ENCODE peak calls at places on chromosomes 11 and 22, in six cellular contexts. V is uterus, W is right lobe of liver, A is IMR-90, O is HCT116, T is ovary. C is an unnamed sample.

GRCh38 chr22:44671742-44672141 is 30.3 kb upstream of the PRR5 start:
- DNase-seq in V (no peak), W (no peak), A (peak), O (no peak), T (no peak), C (no peak)

GRCh38 chr11:28581286-28582242 is 473.4 kb downstream of the METTL15 start:
- DNase-seq in V (no peak), W (no peak), A (peak), O (no peak), T (no peak), C (no peak)

GRCh38 chr22:29031236-29031982 is 30.2 kb downstream of the C22orf31 start:
- DNase-seq in V (peak), W (peak), A (peak), O (peak), T (peak), C (peak)

GRCh38 chr11:20594274-20595061 is 4.9 kb upstream of the SLC6A5 start:
- DNase-seq in V (no peak), W (no peak), A (no peak), O (no peak), T (no peak), C (no peak)

GRCh38 chr11:46105134-46105628 is 16.1 kb downstream of the PHF21A start:
- DNase-seq in V (no peak), W (no peak), A (no peak), O (no peak), T (no peak), C (no peak)

GRCh38 chr11:81700061-81700460 is 1033.6 kb downstream of the FAM181B start:
- DNase-seq in V (no peak), W (no peak), A (no peak), O (no peak), T (no peak), C (no peak)

GRCh38 chr22:50673231-50674126 is 856 bp downstream of the SHANK3 start:
- DNase-seq in V (no peak), W (no peak), A (no peak), O (no peak), T (no peak), C (no peak)

GRCh38 chr11:75078233-75078632 is 18.4 kb downstream of the OR2AT4 start:
- DNase-seq in V (no peak), W (no peak), A (peak), O (peak), T (no peak), C (no peak)

GRCh38 chr11:118437046-118437735 is 899 bp downstream of the KMT2A start:
- DNase-seq in V (peak), W (peak), A (peak), O (no peak), T (peak), C (peak)

GRCh38 chr11:57210731-57211335 is 26.2 kb downstream of the APLNR start:
- DNase-seq in V (peak), W (peak), A (no peak), O (no peak), T (no peak), C (no peak)

GRCh38 chr11:31089117-31089516 is 280.4 kb downstream of the DCDC1 start:
- DNase-seq in V (no peak), W (no peak), A (no peak), O (no peak), T (no peak), C (no peak)

GRCh38 chr11:45665206-45665932 is at the start of gene CHST1:
- DNase-seq in V (peak), W (peak), A (no peak), O (no peak), T (peak), C (peak)

GRCh38 chr11:103811870-103812509 is 224.4 kb upstream of the DDI1 start:
- DNase-seq in V (no peak), W (no peak), A (no peak), O (no peak), T (no peak), C (no peak)

GRCh38 chr11:24298126-24298525 is 198.7 kb upstream of the LUZP2 start:
- DNase-seq in V (no peak), W (no peak), A (peak), O (no peak), T (no peak), C (no peak)

GRCh38 chr11:117870176-117870952 is 6.1 kb downstream of the FXYD6 start:
- DNase-seq in V (no peak), W (no peak), A (no peak), O (no peak), T (no peak), C (peak)

GRCh38 chr11:115930886-115931537 is 426.8 kb upstream of the CADM1 start:
- DNase-seq in V (no peak), W (no peak), A (no peak), O (no peak), T (no peak), C (no peak)

GRCh38 chr22:49613108-49613507 is 214.6 kb downstream of the BRD1 start:
- DNase-seq in V (no peak), W (no peak), A (no peak), O (no peak), T (no peak), C (no peak)

GRCh38 chr11:11620251-11620965 is 1.4 kb downstream of the GALNT18 start:
- DNase-seq in V (peak), W (peak), A (peak), O (peak), T (peak), C (peak)

GRCh38 chr11:23732026-23732425 is 764.8 kb upstream of the LUZP2 start:
- DNase-seq in V (no peak), W (no peak), A (peak), O (no peak), T (no peak), C (no peak)

GRCh38 chr11:92380882-92381281 is 156.3 kb downstream of the FAT3 start:
- DNase-seq in V (no peak), W (no peak), A (peak), O (no peak), T (no peak), C (no peak)

GRCh38 chr22:24986816-24987215 is 34.3 kb downstream of the KIAA1671 start:
- DNase-seq in V (no peak), W (no peak), A (no peak), O (no peak), T (no peak), C (no peak)

GRCh38 chr22:18024956-18025720 is 777 bp upstream of the MICAL3 start:
- DNase-seq in V (no peak), W (no peak), A (no peak), O (no peak), T (no peak), C (peak)

GRCh38 chr22:18022851-18023250 is 1.5 kb downstream of the MICAL3 start:
- DNase-seq in V (no peak), W (no peak), A (no peak), O (no peak), T (no peak), C (no peak)

GRCh38 chr22:18021431-18021830 is 2.9 kb downstream of the MICAL3 start:
- DNase-seq in V (no peak), W (no peak), A (no peak), O (no peak), T (no peak), C (no peak)

GRCh38 chr22:18024276-18024939 is at the start of gene MICAL3:
- DNase-seq in V (peak), W (peak), A (peak), O (peak), T (peak), C (peak)

DNA sequence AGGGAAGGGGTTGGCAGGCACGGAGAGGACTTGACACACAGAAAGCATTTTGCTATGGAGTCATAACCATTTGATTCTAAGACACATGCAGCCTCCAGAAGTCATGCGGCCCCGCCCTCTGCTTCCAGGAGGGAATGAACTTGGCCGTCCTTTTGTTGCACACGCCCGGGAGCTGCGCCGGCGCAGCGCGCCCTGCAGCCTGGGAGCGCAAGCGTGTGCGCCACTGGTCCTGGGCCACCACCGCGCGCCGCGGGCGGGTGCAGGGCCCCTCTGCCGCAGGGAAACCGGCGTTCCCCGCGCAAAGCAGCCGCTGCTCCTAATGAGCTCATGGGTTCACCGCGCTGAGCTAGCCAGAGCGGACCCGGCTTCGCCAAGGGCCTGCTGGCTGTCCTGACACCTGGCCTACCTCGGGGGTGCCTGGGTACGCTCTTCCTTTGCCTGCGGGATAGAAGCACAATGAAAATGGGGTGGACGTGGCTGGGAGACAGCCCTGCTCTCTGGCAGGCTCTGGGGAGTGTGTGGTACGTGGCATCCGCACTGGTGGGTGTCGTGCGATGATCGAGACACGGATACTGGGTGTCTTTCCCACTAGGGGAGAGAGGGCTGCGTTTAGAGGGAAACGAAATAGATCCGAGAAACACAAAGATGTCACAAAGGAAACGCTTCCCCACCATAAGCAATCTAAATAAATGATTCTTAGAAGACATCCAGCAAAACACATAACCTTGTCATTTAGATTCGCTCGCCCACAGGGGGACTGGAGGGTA is 669 bp downstream of the MICAL3 start:
- DNase-seq in V (peak), W (peak), A (peak), O (peak), T (peak), C (peak)
- TF ChIP-seq POLR2A in V (peak), W (peak), A (no peak), O (no peak), T (peak), C (no peak)

GRCh38 chr11:121300972-121301699 is 8.6 kb downstream of the SC5D start:
- DNase-seq in V (no peak), W (no peak), A (no peak), O (no peak), T (no peak), C (no peak)
- H3K27ac ChIP-seq in V (no peak), W (peak), A (no peak), O (no peak), T (no peak), C (no peak)

DNA sequence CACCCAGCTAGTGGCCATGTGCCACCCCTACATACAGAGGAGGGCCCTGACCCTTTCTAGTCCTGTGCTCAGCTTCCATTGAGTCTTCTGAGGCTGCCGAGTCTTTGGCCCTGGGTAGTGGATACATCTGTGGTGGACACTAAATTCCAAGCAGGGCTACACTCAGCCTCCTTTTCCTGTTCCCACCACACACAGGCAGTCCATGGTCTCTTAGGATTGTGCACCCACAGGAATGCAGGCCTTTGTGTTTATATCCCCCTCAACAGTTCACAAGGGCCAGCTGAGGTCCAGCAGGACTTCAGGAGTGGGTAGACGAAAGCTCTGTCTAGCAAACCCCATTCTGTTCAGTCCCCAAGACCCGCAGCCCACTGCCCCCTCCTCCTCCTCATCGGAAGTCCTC is 91.7 kb downstream of the SWAP70 start:
- DNase-seq in V (no peak), W (no peak), A (peak), O (no peak), T (no peak), C (no peak)
- TF ChIP-seq POLR2A in V (no peak), W (no peak), A (no peak), O (no peak), T (no peak), C (no peak)

GRCh38 chr22:46280063-46280817 is 12.4 kb downstream of the TTC38 start:
- DNase-seq in V (no peak), W (no peak), A (no peak), O (no peak), T (no peak), C (no peak)
- H3K27ac ChIP-seq in V (no peak), W (peak), A (no peak), O (no peak), T (no peak), C (no peak)

GRCh38 chr11:65440831-65441499 is 18.4 kb downstream of the NEAT1 start:
- DNase-seq in V (peak), W (peak), A (peak), O (no peak), T (no peak), C (no peak)
- TF ChIP-seq POLR2A in V (no peak), W (peak), A (peak), O (no peak), T (no peak), C (no peak)

GRCh38 chr11:126467471-126467870 is 112.0 kb downstream of the ST3GAL4 start:
- DNase-seq in V (no peak), W (no peak), A (no peak), O (no peak), T (no peak), C (no peak)
- H3K27ac ChIP-seq in V (no peak), W (no peak), A (no peak), O (no peak), T (no peak), C (no peak)

DNA sequence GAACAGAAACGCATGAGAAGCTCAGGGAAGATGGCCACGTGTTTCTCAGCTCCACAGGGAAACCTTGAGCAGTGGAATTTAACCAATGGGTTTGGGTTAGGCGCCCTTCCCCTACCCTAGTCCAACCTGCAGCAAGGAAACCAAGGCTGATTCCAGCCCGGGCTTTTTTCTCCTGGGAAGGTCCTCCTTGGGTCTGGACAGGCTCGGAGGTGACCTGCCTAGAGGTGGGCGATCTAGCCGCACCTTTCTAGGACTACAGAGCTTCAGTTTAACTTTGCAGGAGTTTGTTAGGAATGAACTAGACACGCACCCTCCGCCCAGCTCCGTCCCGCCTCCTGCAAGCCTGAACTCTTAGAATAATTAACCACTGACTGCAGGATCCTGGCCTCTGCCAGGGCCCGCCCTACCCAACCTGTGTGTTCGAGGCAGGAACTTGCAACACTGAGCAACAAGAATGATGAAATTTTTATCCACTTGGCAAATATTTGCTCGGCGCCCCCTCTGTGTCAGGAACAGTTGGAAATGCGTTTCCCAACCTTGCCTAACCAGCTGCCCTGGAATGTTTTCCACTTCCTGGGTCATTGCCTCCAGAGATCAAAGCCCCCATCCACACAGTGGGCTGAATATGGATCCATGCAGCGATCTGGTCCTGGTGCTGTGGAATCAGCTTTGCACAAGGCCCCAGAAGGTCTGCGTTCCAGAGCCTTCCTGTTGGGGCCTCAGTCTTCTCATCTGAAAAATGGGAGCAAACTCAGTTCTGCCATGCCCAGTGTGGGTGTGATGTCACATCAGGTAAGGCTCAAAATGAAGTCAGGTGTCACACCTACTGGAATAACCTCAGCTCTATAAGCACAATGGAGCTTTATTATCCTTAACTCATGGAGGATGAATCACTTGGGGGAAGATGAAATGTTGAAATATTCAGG is 13.3 kb downstream of the MPST start:
- DNase-seq in V (peak), W (peak), A (peak), O (no peak), T (peak), C (no peak)
- TF ChIP-seq POLR2A in V (no peak), W (peak), A (no peak), O (no peak), T (no peak), C (no peak)

GRCh38 chr22:22057617-22058378 is 75.2 kb upstream of the TOP3B start:
- DNase-seq in V (no peak), W (no peak), A (no peak), O (no peak), T (no peak), C (no peak)

GRCh38 chr22:22061085-22062077 is 78.8 kb upstream of the TOP3B start:
- DNase-seq in V (peak), W (no peak), A (peak), O (peak), T (peak), C (peak)

GRCh38 chr22:22060200-22061084 is 77.9 kb upstream of the TOP3B start:
- DNase-seq in V (peak), W (peak), A (peak), O (peak), T (peak), C (peak)

GRCh38 chr22:22058649-22059475 is 76.3 kb upstream of the TOP3B start:
- DNase-seq in V (no peak), W (no peak), A (no peak), O (no peak), T (no peak), C (no peak)

DNA sequence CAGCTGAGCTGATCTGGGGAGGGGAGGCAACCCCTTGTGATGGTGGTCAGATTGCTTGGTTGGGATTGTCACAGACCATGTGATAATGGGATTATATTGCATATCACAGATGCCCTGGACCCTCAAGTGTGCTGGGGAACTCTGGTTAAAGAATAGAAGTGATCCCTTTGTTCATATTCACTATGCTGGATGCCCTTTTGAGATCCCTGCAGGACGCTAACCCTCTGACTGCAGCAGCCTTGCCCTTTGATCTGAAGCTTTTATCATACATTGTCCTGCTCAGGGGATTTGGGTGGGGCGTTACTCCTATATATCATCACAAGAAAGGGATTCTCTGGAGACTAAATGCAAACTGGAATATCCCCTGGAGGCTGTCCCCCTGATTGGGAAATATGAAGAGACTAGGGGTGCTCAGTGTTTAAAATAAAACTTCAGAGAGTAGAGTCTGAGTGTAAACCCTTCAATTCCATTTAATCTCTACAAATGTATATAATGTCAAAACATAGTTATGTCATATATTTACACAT is 77.0 kb upstream of the TOP3B start:
- DNase-seq in V (no peak), W (no peak), A (no peak), O (no peak), T (no peak), C (no peak)
- H3K27ac ChIP-seq in V (no peak), W (no peak), A (no peak), O (no peak), T (no peak), C (no peak)

GRCh38 chr11:77820565-77821348 is at the start of the genes AAMDC and RSF1:
- DNase-seq in V (peak), W (peak), A (peak), O (peak), T (peak), C (peak)
- TF ChIP-seq POLR2A in V (peak), W (peak), A (peak), O (peak), T (peak), C (peak)

DNA sequence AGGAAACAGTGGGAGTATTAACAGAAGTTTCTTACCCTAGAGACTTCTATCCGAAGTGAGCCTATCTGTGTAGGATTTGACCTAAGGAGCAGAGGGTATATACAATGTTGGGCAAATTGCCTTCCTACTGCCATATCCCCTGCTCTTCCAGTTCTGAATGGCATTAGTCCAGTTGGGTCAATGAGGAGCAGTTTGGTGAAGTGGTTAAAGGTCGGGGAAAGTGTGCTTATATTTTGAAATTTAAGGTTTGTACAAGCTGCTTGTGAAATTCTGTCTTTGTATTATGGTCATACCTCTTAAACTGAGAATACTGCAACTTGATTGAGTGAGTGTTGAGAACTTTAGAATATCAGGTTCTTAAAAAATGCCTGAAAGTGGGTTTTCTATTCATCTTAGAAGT is 1.7 kb downstream of the EI24 start:
- DNase-seq in V (no peak), W (no peak), A (no peak), O (no peak), T (no peak), C (no peak)
- H3K27ac ChIP-seq in V (no peak), W (peak), A (no peak), O (no peak), T (no peak), C (no peak)